ENCODE peak calls at places on chromosomes 2 and 18, in seven cellular contexts. Q, B, G, N, R, U and V are unnamed samples.

GRCh38 chr2:233413529-233414272 is 59.4 kb downstream of the DGKD start:
- DNase-seq in R (no peak), B (peak; percentile 69), N (peak; percentile 55), G (no peak), U (no peak), Q (peak; percentile 46), V (no peak)

GRCh38 chr2:101111917-101112771 is 39.0 kb downstream of the TBC1D8 start:
- DNase-seq in U (no peak), Q (peak; percentile 50), R (no peak), G (no peak), N (peak; percentile 58), B (peak; percentile 71), V (no peak)

GRCh38 chr2:224847961-224848850 is 132.0 kb upstream of the CCDC195 start:
- DNase-seq in B (peak; percentile 78), U (no peak), R (no peak), G (no peak), Q (peak; percentile 75), N (peak; percentile 21), V (no peak)

GRCh38 chr2:3628241-3628679 is 29.7 kb upstream of the ALLC start:
- DNase-seq in R (no peak), N (no peak), U (peak; percentile 40), B (no peak), Q (no peak), G (no peak), V (no peak)

GRCh38 chr18:62717850-62718229 is 2.5 kb downstream of the PHLPP1 start:
- DNase-seq in Q (peak; percentile 26), R (no peak), B (peak; percentile 59), G (no peak), U (no peak), N (no peak), V (no peak)

GRCh38 chr2:120224256-120224655 is 1.1 kb upstream of the TMEM185B start:
- DNase-seq in B (no peak), Q (no peak), U (peak; percentile 47), R (no peak), N (no peak), G (no peak), V (no peak)

GRCh38 chr2:204110250-204111183 is 174.0 kb downstream of the ICOS start:
- DNase-seq in B (peak; percentile 7), N (peak; percentile 8), G (no peak), Q (no peak), U (no peak), R (peak; percentile 21), V (no peak)

GRCh38 chr2:54599914-54600313 is 123.5 kb upstream of the EML6 start:
- DNase-seq in U (no peak), N (peak; percentile 40), B (no peak), G (no peak), R (no peak), Q (no peak), V (no peak)

GRCh38 chr2:170929686-170930050 is 615 bp downstream of the GORASP2 start:
- DNase-seq in G (peak; percentile 74), B (peak; percentile 30), U (peak; percentile 89), N (peak; percentile 71), Q (peak; percentile 26), R (peak; percentile 50), V (peak; percentile 56)

GRCh38 chr18:8116346-8117007 is 492.8 kb upstream of the RAB12 start:
- DNase-seq in U (no peak), R (no peak), G (no peak), B (peak; percentile 25), N (peak; percentile 13), Q (peak; percentile 83), V (no peak)

GRCh38 chr2:39114771-39115170 is 6.1 kb downstream of the SOS1 start:
- DNase-seq in R (no peak), N (no peak), Q (peak; percentile 66), U (no peak), G (no peak), B (no peak), V (no peak)

GRCh38 chr2:197978971-197979370 is 174.6 kb downstream of the PLCL1 start:
- DNase-seq in U (no peak), N (no peak), Q (no peak), B (no peak), G (no peak), R (no peak), V (no peak)

GRCh38 chr18:6520901-6521300 is 106.2 kb upstream of the L3MBTL4 start:
- DNase-seq in U (no peak), B (no peak), N (no peak), R (no peak), G (no peak), Q (no peak), V (no peak)

GRCh38 chr2:126657146-126657635 is 1.2 kb downstream of the GYPC start:
- DNase-seq in N (peak; percentile 63), Q (peak; percentile 98), B (peak; percentile 95), R (no peak), G (peak; percentile 27), U (peak; percentile 72), V (no peak)

GRCh38 chr18:68642003-68642402 is 72.9 kb downstream of the TMX3 start:
- DNase-seq in Q (no peak), B (no peak), R (no peak), N (no peak), U (no peak), G (no peak), V (no peak)

GRCh38 chr2:183339311-183339710 is 215.1 kb downstream of the NUP35 start:
- DNase-seq in B (no peak), Q (no peak), G (no peak), U (no peak), R (no peak), N (no peak), V (no peak)

GRCh38 chr2:98730851-98731708 is at the start of gene MGAT4A:
- DNase-seq in R (peak; percentile 85), G (peak; percentile 48), N (peak; percentile 85), B (no peak), Q (no peak), U (peak; percentile 82), V (peak; percentile 59)

GRCh38 chr2:35410431-35411061 is 945.0 kb upstream of the CRIM1 start:
- DNase-seq in R (peak; percentile 35), N (peak; percentile 31), U (peak; percentile 87), B (peak; percentile 50), Q (peak; percentile 29), G (peak; percentile 65), V (peak; percentile 80)

GRCh38 chr2:8582850-8583399 is 98.9 kb upstream of the ID2 start:
- DNase-seq in Q (no peak), U (peak; percentile 62), B (no peak), G (no peak), N (no peak), R (no peak), V (no peak)

GRCh38 chr2:206028101-206028500 is 57.9 kb downstream of the INO80D start:
- DNase-seq in G (no peak), Q (peak; percentile 11), B (no peak), N (no peak), U (no peak), R (no peak), V (no peak)

GRCh38 chr2:45274190-45274926 is 265.1 kb upstream of the SIX2 start:
- DNase-seq in N (peak; percentile 93), Q (no peak), U (no peak), R (no peak), G (no peak), B (no peak), V (no peak)

GRCh38 chr18:36660311-36660710 is 168.5 kb downstream of the TPGS2 start:
- DNase-seq in G (no peak), N (no peak), U (no peak), B (no peak), Q (no peak), R (no peak), V (no peak)

GRCh38 chr18:36658611-36659010 is 170.2 kb downstream of the TPGS2 start:
- DNase-seq in B (no peak), N (no peak), G (no peak), U (no peak), R (no peak), Q (no peak), V (no peak)

GRCh38 chr18:36663312-36663711 is 165.5 kb downstream of the TPGS2 start:
- DNase-seq in U (no peak), R (no peak), B (no peak), Q (peak; percentile 12), N (no peak), G (no peak), V (no peak)

GRCh38 chr18:36665952-36666351 is 162.8 kb downstream of the TPGS2 start:
- DNase-seq in B (no peak), U (no peak), Q (no peak), G (no peak), N (no peak), R (no peak), V (no peak)

GRCh38 chr18:36662000-36662399 is 166.8 kb downstream of the TPGS2 start:
- DNase-seq in G (peak; percentile 53), R (no peak), Q (peak; percentile 28), U (peak; percentile 80), N (no peak), B (no peak), V (peak; percentile 19)
- TF ChIP-seq CTCF in G (no peak), R (peak; percentile 24), Q (peak; percentile 48), U (peak; percentile 72), N (no peak), B (peak; percentile 21), V (no peak)

GRCh38 chr2:71995067-71995665 is 152.5 kb downstream of the CYP26B1 start:
- DNase-seq in B (peak; percentile 19), Q (peak; percentile 5), R (no peak), G (no peak), N (no peak), U (no peak), V (no peak)
- TF ChIP-seq CTCF in B (peak; percentile 40), Q (peak; percentile 45), R (no peak), G (no peak), N (no peak), U (peak; percentile 72), V (no peak)

DNA sequence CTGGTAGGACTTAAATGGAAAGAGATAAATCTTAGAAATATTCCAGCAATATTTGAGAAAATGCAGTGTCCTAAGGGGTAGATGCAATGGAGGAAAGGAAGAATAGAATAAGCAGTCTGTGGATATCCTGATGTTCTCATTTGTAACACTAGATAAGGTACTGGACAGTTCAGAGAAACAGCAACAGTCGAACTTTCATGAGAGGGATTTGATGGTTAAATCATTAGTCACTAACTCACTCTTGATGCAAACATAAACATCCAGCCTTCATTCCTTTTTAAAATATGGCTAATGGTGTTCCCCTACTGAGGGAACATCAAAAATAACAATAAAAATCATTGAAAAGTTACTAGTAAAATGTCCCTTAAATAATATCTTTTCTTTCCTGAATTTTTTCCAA is 211.4 kb upstream of the SLC39A10 start:
- DNase-seq in U (no peak), Q (peak; percentile 64), G (no peak), R (no peak), B (peak; percentile 19), N (no peak), V (no peak)
- TF ChIP-seq CTCF in U (no peak), Q (no peak), G (no peak), R (no peak), B (no peak), N (no peak), V (no peak)

GRCh38 chr2:64092502-64092901 is 51.7 kb downstream of the PELI1 start:
- DNase-seq in B (no peak), N (no peak), R (peak; percentile 31), G (no peak), U (no peak), Q (no peak), V (no peak)

GRCh38 chr2:64085936-64086335 is 58.3 kb downstream of the PELI1 start:
- DNase-seq in G (no peak), R (no peak), Q (no peak), B (no peak), U (no peak), N (no peak), V (no peak)

GRCh38 chr2:64090264-64090663 is 54.0 kb downstream of the PELI1 start:
- DNase-seq in G (no peak), Q (no peak), U (no peak), N (no peak), B (no peak), R (peak; percentile 17), V (no peak)

GRCh38 chr2:64081046-64081445 is 61.8 kb upstream of the VPS54 start:
- DNase-seq in R (no peak), N (no peak), B (no peak), G (no peak), U (no peak), Q (no peak), V (no peak)

GRCh38 chr2:64086347-64087082 is 57.7 kb downstream of the PELI1 start:
- DNase-seq in G (no peak), R (no peak), B (no peak), N (no peak), U (no peak), Q (no peak), V (no peak)
- TF ChIP-seq CTCF in G (no peak), R (no peak), B (no peak), N (no peak), U (no peak), Q (no peak), V (no peak)